ENCODE peak calls at places on chromosomes 16 and 17, in ten cellular contexts. G is endodermal cell, A is AG10803, I is esophagus squamous epithelium, W is fibroblast of lung, C is right atrium auricular region, Z is cardiac muscle cell, P is left ventricle myocardium inferior, E is tibial artery, H is Caco-2. U is an unnamed sample.
A peak's percentile ranks its signal among the peaks of the same experiment; 100 is the strongest.

GRCh38 chr17:79648181-79648831 is 37.5 kb upstream of the RBFOX3 start:
- DNase-seq in G (peak; percentile 38), A (no peak), I (no peak), W (no peak), C (peak; percentile 7), Z (no peak), P (no peak), E (peak; percentile 39), H (no peak), U (no peak)

GRCh38 chr17:10871914-10872313 is 34.0 kb upstream of the PIRT start:
- DNase-seq in G (no peak), A (no peak), I (no peak), W (no peak), C (no peak), Z (no peak), P (no peak), E (no peak), H (no peak), U (no peak)

GRCh38 chr17:80029235-80029974 is 6.3 kb downstream of the TBC1D16 start:
- DNase-seq in G (peak; percentile 71), A (peak; percentile 90), I (no peak), W (peak; percentile 72), C (peak; percentile 95), Z (no peak), P (peak; percentile 87), E (peak; percentile 95), H (no peak), U (peak; percentile 34)

GRCh38 chr16:47927330-47927729 is 228.5 kb downstream of the ABCC12 start:
- DNase-seq in G (no peak), A (peak; percentile 18), I (no peak), W (peak; percentile 70), C (no peak), Z (no peak), P (no peak), E (no peak), H (no peak), U (peak; percentile 13)

GRCh38 chr16:83068686-83069085 is 441.9 kb downstream of the CDH13 start:
- DNase-seq in G (no peak), A (peak; percentile 50), I (no peak), W (peak; percentile 42), C (no peak), Z (no peak), P (no peak), E (no peak), H (no peak), U (peak; percentile 21)

GRCh38 chr17:78130080-78130438 is 512 bp upstream of the TMC8 start:
- DNase-seq in G (no peak), A (no peak), I (no peak), W (no peak), C (no peak), Z (no peak), P (no peak), E (no peak), H (no peak), U (no peak)

GRCh38 chr17:60641810-60642220 is 35.8 kb upstream of the BCAS3 start:
- DNase-seq in G (peak; percentile 85), A (peak; percentile 63), I (no peak), W (peak; percentile 71), C (peak; percentile 63), Z (peak; percentile 90), P (no peak), E (peak; percentile 74), H (peak; percentile 79), U (peak; percentile 27)

GRCh38 chr17:48231995-48232729 is 124.6 kb downstream of the SNX11 start:
- DNase-seq in G (no peak), A (no peak), I (no peak), W (no peak), C (no peak), Z (no peak), P (no peak), E (no peak), H (no peak), U (no peak)

GRCh38 chr16:53773150-53773846 is 69.3 kb downstream of the FTO start:
- DNase-seq in G (peak; percentile 68), A (peak; percentile 83), I (no peak), W (peak; percentile 81), C (no peak), Z (peak; percentile 82), P (no peak), E (no peak), H (peak; percentile 77), U (no peak)

GRCh38 chr16:17223576-17223975 is 247.2 kb downstream of the XYLT1 start:
- DNase-seq in G (no peak), A (no peak), I (no peak), W (no peak), C (no peak), Z (no peak), P (no peak), E (no peak), H (no peak), U (no peak)

GRCh38 chr17:14792751-14793150 is 472.4 kb downstream of the PMP22 start:
- DNase-seq in G (no peak), A (no peak), I (no peak), W (peak; percentile 8), C (no peak), Z (no peak), P (no peak), E (no peak), H (no peak), U (no peak)

GRCh38 chr17:72719582-72720493 is 372.6 kb downstream of the SLC39A11 start:
- DNase-seq in G (no peak), A (no peak), I (no peak), W (peak; percentile 93), C (no peak), Z (no peak), P (no peak), E (no peak), H (no peak), U (no peak)

GRCh38 chr17:2388020-2388704 is 12.7 kb downstream of the MNT start:
- DNase-seq in G (no peak), A (no peak), I (no peak), W (no peak), C (no peak), Z (no peak), P (no peak), E (no peak), H (no peak), U (no peak)

DNA sequence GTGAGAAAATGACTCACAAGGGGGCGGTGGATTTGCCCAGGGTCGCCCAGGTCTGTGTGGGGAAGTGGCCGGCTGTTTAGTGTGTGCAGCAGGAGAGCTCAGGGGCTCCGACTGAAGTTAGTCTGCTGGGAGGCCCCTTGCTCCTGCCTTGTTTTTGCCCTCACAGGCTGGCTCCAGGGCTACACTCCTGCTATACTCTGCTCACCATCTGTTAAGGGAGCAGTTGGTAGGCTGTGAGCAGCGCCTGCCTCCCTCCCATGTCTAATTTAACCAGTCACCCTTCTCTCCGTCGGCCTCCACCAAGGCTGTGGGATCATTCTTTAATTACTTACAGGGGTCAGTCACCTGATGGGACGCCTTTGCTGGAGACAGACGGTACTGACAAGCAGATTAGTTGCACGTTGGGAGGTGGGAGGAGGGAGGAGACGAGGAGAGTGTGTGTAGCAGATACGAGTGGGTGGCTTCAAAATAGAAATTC is 35.5 kb downstream of the KSR1 start:
- DNase-seq in G (peak; percentile 74), A (no peak), I (no peak), W (no peak), C (no peak), Z (peak; percentile 49), P (no peak), E (no peak), H (no peak), U (no peak)
- TF ChIP-seq CTCF in G (peak; percentile 25), A (no peak), I (no peak), W (no peak), C (no peak), Z (no peak), P (no peak), E (no peak), H (no peak), U (no peak)

GRCh38 chr16:4617880-4618279 is 3.2 kb upstream of the UBALD1 start:
- DNase-seq in G (peak; percentile 52), A (no peak), I (no peak), W (no peak), C (no peak), Z (no peak), P (no peak), E (no peak), H (no peak), U (no peak)

GRCh38 chr16:4616047-4616811 is 1.5 kb upstream of the UBALD1 start:
- DNase-seq in G (peak; percentile 100), A (peak; percentile 100), I (peak; percentile 98), W (peak; percentile 100), C (peak; percentile 100), Z (peak; percentile 100), P (peak; percentile 99), E (peak; percentile 100), H (peak; percentile 98), U (peak; percentile 98)

GRCh38 chr16:4613636-4614570 is 785 bp downstream of the UBALD1 start:
- DNase-seq in G (peak; percentile 70), A (peak; percentile 25), I (no peak), W (peak; percentile 52), C (no peak), Z (peak; percentile 70), P (peak; percentile 35), E (peak; percentile 71), H (peak; percentile 32), U (no peak)

GRCh38 chr16:4614571-4615388 is at the start of gene UBALD1:
- DNase-seq in G (peak; percentile 93), A (peak; percentile 86), I (peak; percentile 49), W (peak; percentile 86), C (peak; percentile 92), Z (peak; percentile 95), P (peak; percentile 87), E (peak; percentile 92), H (peak; percentile 90), U (no peak)

GRCh38 chr16:4615389-4616046 is 830 bp upstream of the UBALD1 start:
- DNase-seq in G (no peak), A (no peak), I (no peak), W (no peak), C (no peak), Z (no peak), P (peak; percentile 36), E (no peak), H (no peak), U (no peak)
- H3K4me3 ChIP-seq in G (peak overlapping the region; percentile 93), A (peak overlapping the region; percentile 85), I (peak overlapping the region; percentile 71), W (no peak overlapping the region), C (no peak overlapping the region), Z (no peak overlapping the region), P (peak overlapping the region; percentile 91), E (peak overlapping the region; percentile 79), H (peak overlapping the region; percentile 95), U (peak overlapping the region; percentile 77)

GRCh38 chr16:50806099-50807062 is 64.5 kb downstream of the CYLD start:
- DNase-seq in G (peak; percentile 95), A (peak; percentile 88), I (peak; percentile 19), W (peak; percentile 79), C (peak; percentile 82), Z (peak; percentile 91), P (peak; percentile 72), E (peak; percentile 89), H (peak; percentile 88), U (peak; percentile 75)
- TF ChIP-seq CTCF in G (peak; percentile 97), A (peak; percentile 88), I (peak; percentile 98), W (peak; percentile 67), C (peak; percentile 95), Z (peak; percentile 80), P (peak; percentile 92), E (peak; percentile 92), H (peak; percentile 95), U (peak; percentile 86)

DNA sequence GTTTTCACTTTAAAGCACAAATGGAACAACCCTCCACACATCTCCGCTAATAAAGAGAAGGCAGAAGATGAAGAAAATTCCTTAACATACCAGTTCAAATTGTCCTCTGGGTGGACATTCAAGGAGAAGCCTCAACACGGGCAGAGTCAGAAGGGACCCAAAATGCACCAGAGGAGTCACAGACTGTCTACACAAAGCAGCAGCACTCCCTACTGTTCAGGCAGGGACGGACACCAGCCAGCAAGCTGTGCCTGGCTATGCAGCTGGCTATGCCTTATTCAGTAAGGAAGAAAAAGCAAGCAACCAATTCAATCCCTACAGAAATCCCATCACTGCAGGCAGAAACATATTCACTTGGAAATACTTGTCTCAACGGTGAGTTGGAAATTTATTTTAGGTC is 8.1 kb downstream of the DNAJC7 start:
- DNase-seq in G (peak; percentile 70), A (no peak), I (no peak), W (no peak), C (no peak), Z (no peak), P (no peak), E (no peak), H (peak; percentile 54), U (no peak)
- H3K4me3 ChIP-seq in G (no peak overlapping the region), A (no peak overlapping the region), I (no peak overlapping the region), W (no peak overlapping the region), C (no peak overlapping the region), Z (no peak overlapping the region), P (no peak overlapping the region), E (no peak overlapping the region), H (no peak overlapping the region), U (no peak overlapping the region)